ENCODE peak calls at places on chromosomes 2 and 18, in five cellular contexts. One of them, this sample, is unnamed.

GRCh38 chr2:207239222-207239674 is 73.5 kb upstream of the KLF7 start:
- DNase-seq in activated CD4-positive, alpha-beta memory T cell treated with anti-CD3 and anti-CD28 coated beads, Interleukin-2, amount 10 ng/mL, durations not matched to agents 7 days and 5 days: peak
- DNase-seq in pancreas: no peak
- DNase-seq in stimulated activated CD4-positive, alpha-beta T cell treated with anti-CD3 and anti-CD28 coated beads, Interleukin-12 subunit alpha, Interleukin-12 subunit beta, amount 100 ng/mL, for 48 hours: peak
- DNase-seq in mucosa of gallbladder: no peak
- DNase-seq in this sample: no peak

GRCh38 chr2:176534798-176535479 is 265.7 kb downstream of the MTX2 start:
- DNase-seq in activated CD4-positive, alpha-beta memory T cell treated with anti-CD3 and anti-CD28 coated beads, Interleukin-2, amount 10 ng/mL, durations not matched to agents 7 days and 5 days: no peak
- DNase-seq in pancreas: no peak
- DNase-seq in stimulated activated CD4-positive, alpha-beta T cell treated with anti-CD3 and anti-CD28 coated beads, Interleukin-12 subunit alpha, Interleukin-12 subunit beta, amount 100 ng/mL, for 48 hours: no peak
- DNase-seq in mucosa of gallbladder: no peak
- DNase-seq in this sample: no peak

GRCh38 chr2:239093956-239094355 is 246.1 kb downstream of the TWIST2 start:
- DNase-seq in activated CD4-positive, alpha-beta memory T cell treated with anti-CD3 and anti-CD28 coated beads, Interleukin-2, amount 10 ng/mL, durations not matched to agents 7 days and 5 days: no peak
- DNase-seq in pancreas: no peak
- DNase-seq in stimulated activated CD4-positive, alpha-beta T cell treated with anti-CD3 and anti-CD28 coated beads, Interleukin-12 subunit alpha, Interleukin-12 subunit beta, amount 100 ng/mL, for 48 hours: no peak
- DNase-seq in mucosa of gallbladder: no peak
- DNase-seq in this sample: no peak

GRCh38 chr2:37418956-37419355 is 74.5 kb downstream of the QPCT start:
- DNase-seq in activated CD4-positive, alpha-beta memory T cell treated with anti-CD3 and anti-CD28 coated beads, Interleukin-2, amount 10 ng/mL, durations not matched to agents 7 days and 5 days: no peak
- DNase-seq in pancreas: no peak
- DNase-seq in stimulated activated CD4-positive, alpha-beta T cell treated with anti-CD3 and anti-CD28 coated beads, Interleukin-12 subunit alpha, Interleukin-12 subunit beta, amount 100 ng/mL, for 48 hours: no peak
- DNase-seq in mucosa of gallbladder: no peak
- DNase-seq in this sample: no peak

GRCh38 chr18:23730850-23731249 is 41.6 kb downstream of the LAMA3 start:
- DNase-seq in activated CD4-positive, alpha-beta memory T cell treated with anti-CD3 and anti-CD28 coated beads, Interleukin-2, amount 10 ng/mL, durations not matched to agents 7 days and 5 days: no peak
- DNase-seq in pancreas: no peak
- DNase-seq in stimulated activated CD4-positive, alpha-beta T cell treated with anti-CD3 and anti-CD28 coated beads, Interleukin-12 subunit alpha, Interleukin-12 subunit beta, amount 100 ng/mL, for 48 hours: no peak
- DNase-seq in mucosa of gallbladder: no peak
- DNase-seq in this sample: no peak

GRCh38 chr2:189260361-189260761 is 80.8 kb upstream of the COL5A2 start:
- DNase-seq in activated CD4-positive, alpha-beta memory T cell treated with anti-CD3 and anti-CD28 coated beads, Interleukin-2, amount 10 ng/mL, durations not matched to agents 7 days and 5 days: no peak
- DNase-seq in pancreas: no peak
- DNase-seq in stimulated activated CD4-positive, alpha-beta T cell treated with anti-CD3 and anti-CD28 coated beads, Interleukin-12 subunit alpha, Interleukin-12 subunit beta, amount 100 ng/mL, for 48 hours: no peak
- DNase-seq in mucosa of gallbladder: no peak
- DNase-seq in this sample: no peak

GRCh38 chr2:85066006-85066405 is 67.2 kb upstream of the TCF7L1 start:
- DNase-seq in activated CD4-positive, alpha-beta memory T cell treated with anti-CD3 and anti-CD28 coated beads, Interleukin-2, amount 10 ng/mL, durations not matched to agents 7 days and 5 days: no peak
- DNase-seq in pancreas: no peak
- DNase-seq in stimulated activated CD4-positive, alpha-beta T cell treated with anti-CD3 and anti-CD28 coated beads, Interleukin-12 subunit alpha, Interleukin-12 subunit beta, amount 100 ng/mL, for 48 hours: no peak
- DNase-seq in mucosa of gallbladder: no peak
- DNase-seq in this sample: no peak

GRCh38 chr2:234674781-234675201 is 177.9 kb upstream of the ARL4C start:
- DNase-seq in activated CD4-positive, alpha-beta memory T cell treated with anti-CD3 and anti-CD28 coated beads, Interleukin-2, amount 10 ng/mL, durations not matched to agents 7 days and 5 days: no peak
- DNase-seq in pancreas: no peak
- DNase-seq in stimulated activated CD4-positive, alpha-beta T cell treated with anti-CD3 and anti-CD28 coated beads, Interleukin-12 subunit alpha, Interleukin-12 subunit beta, amount 100 ng/mL, for 48 hours: no peak
- DNase-seq in mucosa of gallbladder: no peak
- DNase-seq in this sample: no peak

GRCh38 chr2:120845281-120845680 is 109.6 kb downstream of the GLI2 start:
- DNase-seq in activated CD4-positive, alpha-beta memory T cell treated with anti-CD3 and anti-CD28 coated beads, Interleukin-2, amount 10 ng/mL, durations not matched to agents 7 days and 5 days: no peak
- DNase-seq in pancreas: peak
- DNase-seq in stimulated activated CD4-positive, alpha-beta T cell treated with anti-CD3 and anti-CD28 coated beads, Interleukin-12 subunit alpha, Interleukin-12 subunit beta, amount 100 ng/mL, for 48 hours: no peak
- DNase-seq in mucosa of gallbladder: peak
- DNase-seq in this sample: peak

GRCh38 chr2:185130685-185131084 is 532.4 kb downstream of the ZNF804A start:
- DNase-seq in activated CD4-positive, alpha-beta memory T cell treated with anti-CD3 and anti-CD28 coated beads, Interleukin-2, amount 10 ng/mL, durations not matched to agents 7 days and 5 days: no peak
- DNase-seq in pancreas: no peak
- DNase-seq in stimulated activated CD4-positive, alpha-beta T cell treated with anti-CD3 and anti-CD28 coated beads, Interleukin-12 subunit alpha, Interleukin-12 subunit beta, amount 100 ng/mL, for 48 hours: no peak
- DNase-seq in mucosa of gallbladder: no peak
- DNase-seq in this sample: no peak

GRCh38 chr18:40911582-40912254 is 1043.3 kb upstream of the PIK3C3 start:
- DNase-seq in activated CD4-positive, alpha-beta memory T cell treated with anti-CD3 and anti-CD28 coated beads, Interleukin-2, amount 10 ng/mL, durations not matched to agents 7 days and 5 days: no peak
- DNase-seq in pancreas: no peak
- DNase-seq in stimulated activated CD4-positive, alpha-beta T cell treated with anti-CD3 and anti-CD28 coated beads, Interleukin-12 subunit alpha, Interleukin-12 subunit beta, amount 100 ng/mL, for 48 hours: no peak
- DNase-seq in mucosa of gallbladder: no peak
- DNase-seq in this sample: no peak

GRCh38 chr2:18749912-18750526 is 160.7 kb upstream of the NT5C1B start:
- DNase-seq in activated CD4-positive, alpha-beta memory T cell treated with anti-CD3 and anti-CD28 coated beads, Interleukin-2, amount 10 ng/mL, durations not matched to agents 7 days and 5 days: peak
- DNase-seq in pancreas: no peak
- DNase-seq in stimulated activated CD4-positive, alpha-beta T cell treated with anti-CD3 and anti-CD28 coated beads, Interleukin-12 subunit alpha, Interleukin-12 subunit beta, amount 100 ng/mL, for 48 hours: peak
- DNase-seq in mucosa of gallbladder: peak
- DNase-seq in this sample: no peak

GRCh38 chr2:200253631-200254030 is 52.9 kb upstream of the SPATS2L start:
- DNase-seq in activated CD4-positive, alpha-beta memory T cell treated with anti-CD3 and anti-CD28 coated beads, Interleukin-2, amount 10 ng/mL, durations not matched to agents 7 days and 5 days: no peak
- DNase-seq in pancreas: no peak
- DNase-seq in stimulated activated CD4-positive, alpha-beta T cell treated with anti-CD3 and anti-CD28 coated beads, Interleukin-12 subunit alpha, Interleukin-12 subunit beta, amount 100 ng/mL, for 48 hours: no peak
- DNase-seq in mucosa of gallbladder: no peak
- DNase-seq in this sample: no peak

GRCh38 chr2:209458018-209458979 is 34.5 kb downstream of the MAP2 start:
- DNase-seq in activated CD4-positive, alpha-beta memory T cell treated with anti-CD3 and anti-CD28 coated beads, Interleukin-2, amount 10 ng/mL, durations not matched to agents 7 days and 5 days: no peak
- DNase-seq in pancreas: no peak
- DNase-seq in stimulated activated CD4-positive, alpha-beta T cell treated with anti-CD3 and anti-CD28 coated beads, Interleukin-12 subunit alpha, Interleukin-12 subunit beta, amount 100 ng/mL, for 48 hours: no peak
- DNase-seq in mucosa of gallbladder: no peak
- DNase-seq in this sample: no peak

GRCh38 chr2:197137826-197138480 is 172.6 kb downstream of the ANKRD44 start:
- DNase-seq in activated CD4-positive, alpha-beta memory T cell treated with anti-CD3 and anti-CD28 coated beads, Interleukin-2, amount 10 ng/mL, durations not matched to agents 7 days and 5 days: no peak
- DNase-seq in pancreas: no peak
- DNase-seq in stimulated activated CD4-positive, alpha-beta T cell treated with anti-CD3 and anti-CD28 coated beads, Interleukin-12 subunit alpha, Interleukin-12 subunit beta, amount 100 ng/mL, for 48 hours: no peak
- DNase-seq in mucosa of gallbladder: no peak
- DNase-seq in this sample: no peak

GRCh38 chr2:102446936-102447335 is 24.0 kb downstream of the IL18RAP start:
- DNase-seq in activated CD4-positive, alpha-beta memory T cell treated with anti-CD3 and anti-CD28 coated beads, Interleukin-2, amount 10 ng/mL, durations not matched to agents 7 days and 5 days: no peak
- DNase-seq in pancreas: no peak
- DNase-seq in stimulated activated CD4-positive, alpha-beta T cell treated with anti-CD3 and anti-CD28 coated beads, Interleukin-12 subunit alpha, Interleukin-12 subunit beta, amount 100 ng/mL, for 48 hours: no peak
- DNase-seq in mucosa of gallbladder: no peak
- DNase-seq in this sample: no peak

GRCh38 chr2:86039963-86040655 is 65.6 kb downstream of the POLR1A start:
- DNase-seq in activated CD4-positive, alpha-beta memory T cell treated with anti-CD3 and anti-CD28 coated beads, Interleukin-2, amount 10 ng/mL, durations not matched to agents 7 days and 5 days: no peak
- DNase-seq in pancreas: peak
- DNase-seq in stimulated activated CD4-positive, alpha-beta T cell treated with anti-CD3 and anti-CD28 coated beads, Interleukin-12 subunit alpha, Interleukin-12 subunit beta, amount 100 ng/mL, for 48 hours: no peak
- DNase-seq in mucosa of gallbladder: no peak
- DNase-seq in this sample: peak

GRCh38 chr18:75407468-75408437 is 19.8 kb downstream of the SMIM21 start:
- DNase-seq in activated CD4-positive, alpha-beta memory T cell treated with anti-CD3 and anti-CD28 coated beads, Interleukin-2, amount 10 ng/mL, durations not matched to agents 7 days and 5 days: no peak
- DNase-seq in pancreas: no peak
- DNase-seq in stimulated activated CD4-positive, alpha-beta T cell treated with anti-CD3 and anti-CD28 coated beads, Interleukin-12 subunit alpha, Interleukin-12 subunit beta, amount 100 ng/mL, for 48 hours: no peak
- DNase-seq in mucosa of gallbladder: no peak
- DNase-seq in this sample: no peak

GRCh38 chr2:105545731-105546622 is 147.1 kb upstream of the FHL2 start:
- DNase-seq in activated CD4-positive, alpha-beta memory T cell treated with anti-CD3 and anti-CD28 coated beads, Interleukin-2, amount 10 ng/mL, durations not matched to agents 7 days and 5 days: peak
- DNase-seq in pancreas: peak
- DNase-seq in stimulated activated CD4-positive, alpha-beta T cell treated with anti-CD3 and anti-CD28 coated beads, Interleukin-12 subunit alpha, Interleukin-12 subunit beta, amount 100 ng/mL, for 48 hours: peak
- DNase-seq in mucosa of gallbladder: peak
- DNase-seq in this sample: peak

GRCh38 chr2:1400943-1401735 is 12.1 kb upstream of the TPO start:
- DNase-seq in activated CD4-positive, alpha-beta memory T cell treated with anti-CD3 and anti-CD28 coated beads, Interleukin-2, amount 10 ng/mL, durations not matched to agents 7 days and 5 days: no peak
- DNase-seq in pancreas: no peak
- DNase-seq in stimulated activated CD4-positive, alpha-beta T cell treated with anti-CD3 and anti-CD28 coated beads, Interleukin-12 subunit alpha, Interleukin-12 subunit beta, amount 100 ng/mL, for 48 hours: no peak
- DNase-seq in mucosa of gallbladder: no peak
- DNase-seq in this sample: no peak

GRCh38 chr2:69975853-69976462 is 14.5 kb upstream of the ASPRV1 start:
- DNase-seq in activated CD4-positive, alpha-beta memory T cell treated with anti-CD3 and anti-CD28 coated beads, Interleukin-2, amount 10 ng/mL, durations not matched to agents 7 days and 5 days: no peak
- DNase-seq in pancreas: no peak
- DNase-seq in stimulated activated CD4-positive, alpha-beta T cell treated with anti-CD3 and anti-CD28 coated beads, Interleukin-12 subunit alpha, Interleukin-12 subunit beta, amount 100 ng/mL, for 48 hours: no peak
- DNase-seq in mucosa of gallbladder: no peak
- DNase-seq in this sample: no peak

GRCh38 chr2:239131521-239131920 is 269.3 kb downstream of the HDAC4 start:
- DNase-seq in activated CD4-positive, alpha-beta memory T cell treated with anti-CD3 and anti-CD28 coated beads, Interleukin-2, amount 10 ng/mL, durations not matched to agents 7 days and 5 days: no peak
- DNase-seq in pancreas: peak
- DNase-seq in stimulated activated CD4-positive, alpha-beta T cell treated with anti-CD3 and anti-CD28 coated beads, Interleukin-12 subunit alpha, Interleukin-12 subunit beta, amount 100 ng/mL, for 48 hours: no peak
- DNase-seq in mucosa of gallbladder: no peak
- DNase-seq in this sample: no peak

GRCh38 chr18:21303913-21304312 is 61.9 kb downstream of the GREB1L start:
- DNase-seq in activated CD4-positive, alpha-beta memory T cell treated with anti-CD3 and anti-CD28 coated beads, Interleukin-2, amount 10 ng/mL, durations not matched to agents 7 days and 5 days: no peak
- DNase-seq in pancreas: no peak
- DNase-seq in stimulated activated CD4-positive, alpha-beta T cell treated with anti-CD3 and anti-CD28 coated beads, Interleukin-12 subunit alpha, Interleukin-12 subunit beta, amount 100 ng/mL, for 48 hours: no peak
- DNase-seq in mucosa of gallbladder: no peak
- DNase-seq in this sample: no peak